ENCODE peak calls at places on chromosomes 3 and 15, in four cellular contexts. Z is IMR-90, B is H9, U is H1. S is an unnamed sample.
A peak's percentile ranks its signal among the peaks of the same experiment; 100 is the strongest.

GRCh38 chr3:130341388-130341787 is 4.1 kb upstream of the COL6A5 start:
- DNase-seq in Z (no peak), U (no peak), B (no peak), S (no peak)

GRCh38 chr3:188153498-188153948 is 434 bp upstream of the LPP start:
- DNase-seq in B (peak; percentile 94), Z (peak; percentile 97), U (peak; percentile 87), S (peak; percentile 97)

GRCh38 chr15:62928996-62929350 is 113.6 kb upstream of the TPM1 start:
- DNase-seq in Z (peak; percentile 92), U (no peak), B (no peak), S (peak; percentile 55)

GRCh38 chr3:182364723-182365650 is 428.3 kb upstream of the ATP11B start:
- DNase-seq in Z (no peak), B (no peak), U (no peak), S (no peak)

GRCh38 chr3:138241061-138241460 is 54.0 kb downstream of the ARMC8 start:
- DNase-seq in U (no peak), Z (peak; percentile 78), B (no peak), S (no peak)

GRCh38 chr3:129688310-129688895 is 81.9 kb upstream of the PLXND1 start:
- DNase-seq in Z (peak; percentile 74), U (peak; percentile 19), B (peak; percentile 65), S (peak; percentile 77)

GRCh38 chr15:59299919-59300617 is 72.6 kb downstream of the MYO1E start:
- DNase-seq in U (no peak), B (no peak), Z (peak; percentile 97), S (no peak)

GRCh38 chr15:90219421-90220141 is 14.2 kb downstream of the CIB1 start:
- DNase-seq in B (peak; percentile 70), U (no peak), Z (no peak), S (peak; percentile 52)

GRCh38 chr3:128942161-128942952 is 51.5 kb downstream of the CFAP92 start:
- DNase-seq in U (no peak), Z (no peak), B (no peak), S (no peak)

GRCh38 chr3:76365284-76365683 is 579.9 kb upstream of the ZNF717 start:
- DNase-seq in Z (peak; percentile 11), U (no peak), B (no peak), S (no peak)

GRCh38 chr15:71806452-71806931 is 3.9 kb upstream of the NR2E3 start:
- DNase-seq in U (no peak), Z (peak; percentile 69), B (no peak), S (peak; percentile 82)

GRCh38 chr3:39216176-39216790 is 23.9 kb upstream of the XIRP1 start:
- DNase-seq in B (no peak), Z (no peak), U (no peak), S (no peak)

GRCh38 chr3:180855956-180856355 is 56.5 kb upstream of the FXR1 start:
- DNase-seq in Z (no peak), U (no peak), B (no peak), S (no peak)

GRCh38 chr3:48552111-48552911 is 4.3 kb downstream of the PFKFB4 start:
- DNase-seq in B (no peak), Z (no peak), U (no peak), S (peak; percentile 35)

GRCh38 chr3:174377684-174378083 is 481.4 kb upstream of the NAALADL2 start:
- DNase-seq in B (no peak), U (no peak), Z (no peak), S (no peak)

GRCh38 chr3:97658670-97659285 is 105.8 kb upstream of the ARL6 start:
- DNase-seq in Z (peak; percentile 2), B (no peak), U (no peak), S (peak; percentile 54)

GRCh38 chr3:192038726-192039125 is 577.8 kb downstream of the PYDC2 start:
- DNase-seq in B (no peak), U (no peak), Z (no peak), S (peak; percentile 35)

GRCh38 chr3:156509209-156510174 is 45.4 kb downstream of the SSR3 start:
- DNase-seq in Z (peak; percentile 66), B (no peak), U (no peak), S (peak; percentile 59)

GRCh38 chr3:111737056-111737711 is 121.9 kb upstream of the PHLDB2 start:
- DNase-seq in Z (no peak), B (no peak), U (no peak), S (no peak)

GRCh38 chr3:111737712-111738097 is 121.4 kb upstream of the PHLDB2 start:
- DNase-seq in Z (peak; percentile 98), B (no peak), U (no peak), S (no peak)

GRCh38 chr3:111738238-111738637 is 120.8 kb upstream of the PHLDB2 start:
- DNase-seq in U (no peak), Z (no peak), B (no peak), S (no peak)

GRCh38 chr3:111738790-111739189 is 120.3 kb upstream of the PHLDB2 start:
- DNase-seq in Z (no peak), B (no peak), U (no peak), S (no peak)

DNA sequence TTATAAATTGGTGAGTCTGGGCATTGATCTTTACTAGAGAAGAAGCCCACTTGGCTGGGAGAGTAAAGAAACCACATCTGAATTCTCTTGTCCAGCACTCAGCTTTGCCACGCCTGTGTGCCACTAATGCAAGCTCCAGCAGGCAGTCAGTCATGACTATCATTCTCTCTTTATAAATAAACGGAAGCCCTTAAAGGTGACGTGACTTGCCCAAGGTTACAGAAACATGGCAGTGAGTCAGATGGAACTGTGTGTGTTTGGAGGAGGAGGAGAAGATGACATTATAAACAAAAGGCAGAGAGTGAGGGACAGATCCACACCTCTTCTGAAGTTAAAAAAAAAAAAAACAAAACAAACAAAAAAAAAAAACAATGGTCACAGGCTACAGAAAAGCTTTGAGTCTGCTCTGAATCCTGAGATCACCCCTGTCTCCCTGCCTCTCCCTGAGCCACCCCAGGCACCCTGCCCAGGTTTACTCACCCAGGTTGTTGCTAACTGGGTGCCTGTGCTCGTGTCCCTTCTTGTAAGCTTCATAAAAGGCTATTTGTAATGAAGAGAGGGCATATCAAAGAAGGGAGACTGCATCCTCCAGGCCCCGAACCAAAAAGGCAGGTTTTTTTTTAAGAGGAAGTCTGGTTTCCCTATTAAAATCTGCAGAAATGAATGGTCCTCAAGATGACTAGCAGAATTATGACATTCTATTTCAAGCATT is 119.7 kb upstream of the PHLDB2 start:
- DNase-seq in U (no peak), B (no peak), Z (peak; percentile 88), S (no peak)
- H2BK120ac ChIP-seq in U (no peak overlapping the region), B (no peak overlapping the region), Z (peak overlapping the region; percentile 24), S (no peak overlapping the region)

GRCh38 chr3:28386049-28386448 is 37.4 kb upstream of the AZI2 start:
- DNase-seq in U (no peak), Z (no peak), B (no peak), S (no peak)

GRCh38 chr3:28388978-28389377 is 40.4 kb upstream of the AZI2 start:
- DNase-seq in B (no peak), U (no peak), Z (no peak), S (peak; percentile 3)
- H3K56ac ChIP-seq in B (no peak overlapping the region), U (no peak overlapping the region), Z (no peak overlapping the region), S (no peak overlapping the region)

DNA sequence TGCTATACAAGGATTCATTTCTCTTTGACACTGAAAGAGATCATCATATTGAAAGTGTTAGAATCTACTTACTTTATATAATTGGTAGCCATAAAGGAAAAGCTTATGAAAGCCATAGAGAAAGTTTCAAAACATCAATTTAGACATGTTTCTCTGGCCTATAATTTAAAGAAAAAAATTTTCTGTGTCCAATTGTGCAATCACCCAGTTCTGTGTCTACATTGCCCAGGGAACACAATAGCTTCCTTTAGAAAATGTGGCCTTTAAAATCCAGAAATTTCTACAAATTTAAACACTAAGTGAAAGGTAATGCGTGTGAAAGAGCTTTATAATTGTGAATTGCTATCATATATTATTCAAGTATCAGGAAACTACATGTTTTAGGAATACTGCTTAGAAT is 259.2 kb downstream of the GBE1 start:
- DNase-seq in B (no peak), U (no peak), Z (no peak), S (no peak)
- H4K5ac ChIP-seq in B (no peak overlapping the region), U (no peak overlapping the region), Z (no peak overlapping the region), S (no peak overlapping the region)

GRCh38 chr3:28556195-28556594 is 207.6 kb upstream of the AZI2 start:
- DNase-seq in Z (no peak), U (no peak), B (no peak), S (peak; percentile 5)
- H2BK120ac ChIP-seq in Z (no peak overlapping the region), U (no peak overlapping the region), B (no peak overlapping the region), S (no peak overlapping the region)

GRCh38 chr15:67184208-67184925 is 70.1 kb downstream of the AAGAB start:
- DNase-seq in B (no peak), Z (no peak), U (no peak), S (no peak)
- H3K56ac ChIP-seq in B (no peak overlapping the region), Z (peak overlapping the region; percentile 22), U (no peak overlapping the region), S (no peak overlapping the region)

DNA sequence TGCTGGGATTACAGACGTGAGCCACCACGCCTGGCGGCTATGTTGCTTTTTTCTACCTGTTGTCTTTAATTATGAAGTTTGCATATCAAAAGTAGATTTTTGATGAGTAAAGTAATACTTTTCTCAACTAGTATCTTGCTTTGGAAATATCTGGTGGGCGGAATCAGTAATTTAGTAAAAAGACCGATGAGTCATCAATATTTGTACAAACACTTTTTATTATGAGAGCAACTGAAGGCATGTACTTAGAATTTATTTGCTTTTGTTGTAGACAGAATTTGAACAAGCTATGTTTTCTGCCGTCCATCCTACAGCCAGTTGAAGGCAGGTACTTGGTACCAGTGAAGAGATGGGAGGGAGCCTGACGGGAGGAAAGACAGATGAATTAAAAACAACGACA is 164.7 kb downstream of the ADAMTSL3 start:
- DNase-seq in B (no peak), U (no peak), Z (no peak), S (no peak)
- H4K5ac ChIP-seq in B (no peak overlapping the region), U (no peak overlapping the region), Z (no peak overlapping the region), S (no peak overlapping the region)

S was measured in mesendoderm.